ENCODE peak calls at places on chromosome 12, in five cellular contexts. K is Right ventricle myocardium superior; W is CD4-positive, CD25-positive, alpha-beta regulatory T cell; D is A549; L is heart left ventricle. M is an unnamed sample.

GRCh38 chr12:29429999-29430698 is 49.2 kb upstream of the ERGIC2 start:
- DNase-seq in K (no peak), W (no peak), D (no peak), L (no peak), M (no peak)

GRCh38 chr12:124520896-124521295 is 46.5 kb downstream of the NCOR2 start:
- DNase-seq in K (peak), W (no peak), D (no peak), L (no peak), M (no peak)

GRCh38 chr12:12176402-12176801 is 90.4 kb downstream of the LRP6 start:
- DNase-seq in K (no peak), W (no peak), D (no peak), L (no peak), M (no peak)

GRCh38 chr12:102910792-102911191 is 6.3 kb downstream of the PAH start:
- DNase-seq in K (no peak), W (no peak), D (no peak), L (no peak), M (no peak)

GRCh38 chr12:3520168-3520567 is 29.2 kb downstream of the PRMT8 start:
- DNase-seq in K (peak), W (no peak), D (no peak), L (peak), M (no peak)

GRCh38 chr12:115553622-115554021 is 723.9 kb downstream of the MED13L start:
- DNase-seq in K (no peak), W (no peak), D (no peak), L (no peak), M (no peak)

GRCh38 chr12:50734409-50735263 is 29.3 kb upstream of the ATF1 start:
- DNase-seq in K (no peak), W (peak), D (peak), L (no peak), M (peak)

GRCh38 chr12:99035776-99036175 is 390.7 kb downstream of the APAF1 start:
- DNase-seq in K (no peak), W (no peak), D (no peak), L (no peak), M (no peak)

GRCh38 chr12:105393586-105393985 is 63.1 kb downstream of the C12orf75 start:
- DNase-seq in K (no peak), W (no peak), D (no peak), L (no peak), M (peak)

GRCh38 chr12:94175763-94176660 is 27.6 kb downstream of the PLXNC1 start:
- DNase-seq in K (no peak), W (no peak), D (no peak), L (no peak), M (no peak)

GRCh38 chr12:43760396-43760795 is 1.6 kb downstream of the IRAK4 start:
- DNase-seq in K (no peak), W (no peak), D (no peak), L (no peak), M (no peak)

GRCh38 chr12:62372134-62372533 is 94.5 kb upstream of the MON2 start:
- DNase-seq in K (no peak), W (no peak), D (no peak), L (no peak), M (no peak)

GRCh38 chr12:122721057-122721545 is 4.5 kb upstream of the HCAR3 start:
- DNase-seq in K (no peak), W (peak), D (no peak), L (no peak), M (peak)

GRCh38 chr12:70052931-70053497 is 190.2 kb upstream of the CNOT2 start:
- DNase-seq in K (no peak), W (no peak), D (peak), L (no peak), M (no peak)

GRCh38 chr12:85835417-85835809 is 796 bp downstream of the RASSF9 start:
- DNase-seq in K (no peak), W (no peak), D (no peak), L (no peak), M (no peak)

GRCh38 chr12:6426882-6427671 is 17.7 kb upstream of the CD27 start:
- DNase-seq in K (no peak), W (peak), D (no peak), L (no peak), M (no peak)

GRCh38 chr12:53124352-53124723 is 21.1 kb downstream of the SOAT2 start:
- DNase-seq in K (no peak), W (no peak), D (no peak), L (peak), M (no peak)

GRCh38 chr12:18549598-18549997 is 188.2 kb downstream of the PLCZ1 start:
- DNase-seq in K (no peak), W (no peak), D (no peak), L (no peak), M (no peak)

GRCh38 chr12:122001379-122002209 is 20.1 kb upstream of the BCL7A start:
- DNase-seq in K (no peak), W (no peak), D (no peak), L (no peak), M (no peak)

GRCh38 chr12:80129895-80130535 is 30.7 kb downstream of the OTOGL start:
- DNase-seq in K (no peak), W (no peak), D (no peak), L (no peak), M (no peak)

GRCh38 chr12:127501916-127502315 is 765.1 kb upstream of the TMEM132C start:
- DNase-seq in K (no peak), W (no peak), D (no peak), L (no peak), M (no peak)

GRCh38 chr12:71710276-71711125 is 24.6 kb downstream of the TMEM19 start:
- DNase-seq in K (no peak), W (no peak), D (peak), L (no peak), M (no peak)

GRCh38 chr12:5166976-5167375 is 123.3 kb downstream of the KCNA5 start:
- DNase-seq in K (no peak), W (no peak), D (no peak), L (no peak), M (peak)

GRCh38 chr12:8078400-8078799 is 3.7 kb upstream of the NECAP1 start:
- DNase-seq in K (no peak), W (peak), D (no peak), L (no peak), M (peak)

GRCh38 chr12:65858831-65859230 is 34.5 kb downstream of the HMGA2 start:
- DNase-seq in K (no peak), W (no peak), D (no peak), L (no peak), M (peak)

M was measured in dermis microvascular lymphatic vessel endothelial cell.